ENCODE peak calls at places on chromosomes 5 and 9, in seven cellular contexts. B is PC-3, P is spleen, A is Peyer's patch, E is GM12878, R is kidney, G is IMR-90. I is an unnamed sample.

GRCh38 chr5:168908207-168908606 is 329.0 kb upstream of the PANK3 start:
- DNase-seq in R (no peak), E (no peak), P (no peak), B (no peak), G (no peak), A (no peak), I (no peak)

GRCh38 chr5:128591598-128592455 is 53.8 kb upstream of the FBN2 start:
- DNase-seq in R (no peak), B (no peak), G (no peak), E (no peak), P (no peak), A (no peak), I (no peak)

GRCh38 chr5:4901890-4902289 is 238.2 kb upstream of the ADAMTS16 start:
- DNase-seq in P (no peak), R (no peak), G (no peak), A (no peak), E (no peak), B (no peak), I (no peak)

GRCh38 chr5:622946-623522 is 10.9 kb downstream of the CEP72 start:
- DNase-seq in A (no peak), P (peak; percentile 63), R (peak; percentile 56), G (no peak), B (no peak), E (no peak), I (no peak)

GRCh38 chr9:128702949-128703615 is 779 bp downstream of the PKN3 start:
- DNase-seq in B (no peak), E (no peak), G (no peak), R (peak; percentile 84), A (no peak), P (peak; percentile 82), I (peak; percentile 59)

GRCh38 chr9:97737429-97737828 is 40.3 kb upstream of the XPA start:
- DNase-seq in A (no peak), P (no peak), G (no peak), B (peak; percentile 24), R (no peak), E (no peak), I (no peak)

GRCh38 chr5:173880306-173880985 is 7.7 kb upstream of the CPEB4 start:
- DNase-seq in G (peak; percentile 96), R (no peak), B (peak; percentile 46), P (no peak), A (no peak), E (no peak), I (no peak)

GRCh38 chr5:125042243-125042887 is 295.9 kb upstream of the ZNF608 start:
- DNase-seq in E (no peak), B (no peak), G (peak; percentile 74), P (no peak), A (no peak), R (no peak), I (no peak)

GRCh38 chr9:100724932-100725331 is 147.1 kb downstream of the CAVIN4 start:
- DNase-seq in G (no peak), R (no peak), A (no peak), E (no peak), B (no peak), P (no peak), I (no peak)

GRCh38 chr5:181241393-181241975 is 2.2 kb downstream of the RACK1 start:
- DNase-seq in P (no peak), G (peak; percentile 90), E (no peak), B (peak; percentile 81), A (peak; percentile 25), R (no peak), I (no peak)

GRCh38 chr9:120761011-120761410 is 32.2 kb downstream of the FBXW2 start:
- DNase-seq in E (no peak), G (no peak), P (no peak), R (no peak), B (no peak), A (no peak), I (no peak)

GRCh38 chr5:133398646-133399081 is 213.7 kb downstream of the FSTL4 start:
- DNase-seq in G (no peak), R (no peak), P (no peak), B (no peak), A (no peak), E (peak; percentile 43), I (no peak)

GRCh38 chr5:134227786-134228185 is 1.9 kb upstream of the PPP2CA start:
- DNase-seq in A (no peak), P (no peak), G (no peak), B (no peak), R (no peak), E (no peak), I (no peak)

GRCh38 chr5:7419846-7420245 is 23.9 kb downstream of the ADCY2 start:
- DNase-seq in R (no peak), E (no peak), G (no peak), P (no peak), B (no peak), A (no peak), I (no peak)

GRCh38 chr5:135376961-135377621 is 21.9 kb downstream of the MACROH2A1 start:
- DNase-seq in E (no peak), A (no peak), B (no peak), R (no peak), P (peak; percentile 65), G (no peak), I (no peak)

GRCh38 chr5:150663936-150664335 is 2.9 kb downstream of the MYOZ3 start:
- DNase-seq in A (no peak), B (no peak), R (no peak), G (no peak), E (no peak), P (no peak), I (no peak)

GRCh38 chr5:126107381-126107780 is 315.8 kb upstream of the GRAMD2B start:
- DNase-seq in E (no peak), B (no peak), P (no peak), R (no peak), G (no peak), A (no peak), I (no peak)

GRCh38 chr5:77774981-77775772 is 962 bp downstream of the TBCA start:
- DNase-seq in R (no peak), G (no peak), A (no peak), E (no peak), B (peak; percentile 7), P (no peak), I (no peak)

GRCh38 chr5:123371575-123372179 is 51.5 kb downstream of the CEP120 start:
- DNase-seq in R (no peak), B (peak; percentile 42), G (peak; percentile 7), P (peak; percentile 77), E (no peak), A (peak; percentile 44), I (no peak)

GRCh38 chr5:133347039-133347438 is 265.3 kb downstream of the FSTL4 start:
- DNase-seq in G (no peak), A (no peak), R (peak; percentile 24), B (no peak), E (no peak), P (no peak), I (no peak)

DNA sequence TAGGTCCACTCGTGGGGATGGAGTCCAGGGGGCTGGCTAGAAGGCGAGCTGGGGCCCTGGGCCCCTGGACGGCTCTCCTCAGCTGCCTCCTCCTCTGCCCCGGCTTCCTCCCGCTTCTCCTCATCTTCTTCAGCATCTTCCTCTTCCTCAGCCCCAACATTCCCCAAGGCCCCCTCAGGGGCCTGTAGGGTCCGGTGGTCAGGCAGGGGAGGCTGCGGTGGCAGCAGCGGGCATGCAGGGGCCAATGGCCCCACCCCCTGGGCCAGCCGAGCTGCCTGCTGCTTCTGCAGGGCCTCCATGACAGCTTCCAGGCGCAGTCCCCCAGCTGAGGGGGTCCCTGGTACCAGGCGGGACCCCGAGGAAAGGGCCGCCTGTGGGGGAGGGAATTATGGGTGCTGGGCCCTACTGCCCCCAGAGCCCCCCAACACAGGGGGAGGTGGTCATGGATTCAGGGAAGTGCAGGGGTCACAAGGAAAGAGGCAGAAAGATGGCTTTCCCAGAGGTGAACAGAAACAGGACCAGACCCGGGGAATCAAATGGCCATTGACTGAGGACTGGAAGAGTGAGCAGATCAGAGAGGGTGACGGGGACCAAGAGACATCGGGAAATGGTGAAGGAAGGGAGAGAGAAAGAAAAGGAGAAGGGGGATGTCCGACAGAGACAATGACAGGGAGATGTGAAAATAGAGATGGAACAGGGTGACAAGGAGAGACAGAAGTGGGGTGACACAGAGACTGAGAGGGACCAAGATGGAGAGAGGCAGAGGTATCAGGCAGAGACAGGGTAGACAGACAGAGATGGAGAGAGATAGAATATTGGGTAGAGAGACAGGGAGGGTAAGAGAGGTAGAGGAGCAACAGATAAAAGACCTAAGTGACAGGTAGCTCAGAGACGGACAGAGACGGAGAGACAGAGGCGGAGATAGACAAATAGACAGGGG is 880 bp downstream of the ARID3C start:
- DNase-seq in P (no peak), G (no peak), R (no peak), E (no peak), A (no peak), B (no peak), I (no peak)
- H3K4me3 ChIP-seq in P (no peak overlapping the region), G (no peak overlapping the region), R (no peak overlapping the region), E (no peak overlapping the region), A (peak overlapping the region; percentile 59), B (peak overlapping the region; percentile 56), I (no peak overlapping the region)

GRCh38 chr5:22319798-22320197 is 533.3 kb downstream of the CDH12 start:
- DNase-seq in R (no peak), E (no peak), P (no peak), G (no peak), A (no peak), B (no peak), I (no peak)
- TF ChIP-seq CTCF in R (no peak), E (no peak), P (no peak), G (no peak), A (no peak), B (peak; percentile 10), I (no peak)

DNA sequence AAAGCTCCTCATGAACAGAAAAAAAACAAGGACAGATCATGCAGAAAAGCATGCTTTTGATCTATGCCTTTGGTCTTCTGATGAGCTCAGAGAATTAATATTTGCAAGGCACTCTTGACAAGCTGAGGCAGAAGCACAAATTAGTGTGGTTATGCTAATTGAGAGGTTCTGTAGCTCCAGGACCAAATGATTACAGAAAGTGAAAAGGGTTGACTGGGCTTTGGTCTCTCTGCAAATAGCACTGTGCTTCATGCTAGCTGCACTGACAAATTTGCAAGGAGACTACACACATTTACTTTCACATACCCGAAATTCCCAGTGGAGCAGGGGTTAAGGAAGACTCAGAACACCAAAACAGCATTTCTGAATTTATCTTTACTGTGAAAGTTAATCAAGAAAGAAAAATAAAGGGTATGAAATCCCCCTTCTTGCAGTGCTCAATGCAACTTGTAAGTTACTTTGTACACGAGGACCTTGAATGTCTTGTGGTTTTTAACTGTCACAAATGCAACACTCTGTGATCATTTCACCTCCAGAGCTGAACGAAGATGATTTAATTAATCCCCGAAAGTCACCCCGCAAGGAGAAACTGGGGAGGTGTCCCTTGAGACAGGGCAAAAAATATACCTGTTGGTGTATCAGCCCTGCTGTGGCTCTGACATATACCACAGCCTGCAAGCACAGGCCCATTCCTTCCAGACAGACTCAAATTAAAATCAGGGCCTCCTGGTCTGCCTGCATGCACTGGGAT is 11.9 kb downstream of the RAPGEF1 start:
- DNase-seq in E (peak; percentile 81), A (no peak), B (no peak), P (no peak), G (no peak), R (no peak), I (no peak)
- H3K4me1 ChIP-seq in E (peaks cover 75% of the 10 kb centered on the region), A (peaks cover 58% of the 10 kb centered on the region), B (peaks cover 24% of the 10 kb centered on the region), P (peaks cover 61% of the 10 kb centered on the region), G (peaks cover 26% of the 10 kb centered on the region), R (peaks cover 38% of the 10 kb centered on the region), I (peaks cover 64% of the 10 kb centered on the region)

DNA sequence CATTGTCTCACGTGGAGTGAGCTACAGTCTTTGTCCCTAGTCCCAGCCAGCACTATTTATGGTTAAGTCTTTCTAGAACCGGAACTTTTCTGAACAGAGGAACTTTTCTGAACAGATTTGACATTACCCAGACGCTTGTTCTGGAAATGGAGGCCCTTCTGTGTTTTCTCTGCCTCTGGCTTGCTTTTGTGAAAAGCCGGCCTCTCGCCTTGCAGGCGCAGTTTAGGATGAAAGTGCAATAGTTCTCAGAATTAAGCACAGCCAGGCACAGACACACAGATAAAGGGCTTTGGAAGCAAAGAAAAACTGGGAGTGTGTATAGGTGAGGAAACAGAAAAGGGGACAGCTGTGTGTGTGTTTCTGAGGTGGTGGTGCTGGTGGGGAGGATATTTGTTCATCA is 5.9 kb downstream of the GDNF start:
- DNase-seq in A (no peak), P (no peak), G (no peak), B (no peak), E (no peak), R (no peak), I (no peak)
- H3K4me3 ChIP-seq in A (no peak overlapping the region), P (no peak overlapping the region), G (no peak overlapping the region), B (no peak overlapping the region), E (no peak overlapping the region), R (no peak overlapping the region), I (no peak overlapping the region)